ENCODE peak calls at places on chromosomes 13 and 19, in five cellular contexts. J, Z, O, Y and V are unnamed samples.

GRCh38 chr19:5172859-5173577 is 167.6 kb downstream of the PTPRS start:
- DNase-seq in Z (no peak), O (peak), Y (peak), J (peak), V (peak)

GRCh38 chr13:94712812-94713555 is 639 bp upstream of the SOX21 start:
- DNase-seq in Z (no peak), Y (peak), J (peak), O (peak), V (no peak)

GRCh38 chr13:74270018-74270417 is 135.8 kb upstream of the KLF12 start:
- DNase-seq in Y (peak), O (no peak), J (peak), Z (no peak), V (peak)

GRCh38 chr13:50574731-50575130 is 268.8 kb downstream of the DLEU7 start:
- DNase-seq in Z (no peak), O (no peak), Y (no peak), J (no peak), V (no peak)

GRCh38 chr19:574658-575526 is 2.5 kb downstream of the BSG start:
- DNase-seq in O (peak), Y (peak), Z (no peak), J (peak), V (no peak)

GRCh38 chr13:27001705-27002104 is 169.9 kb downstream of the USP12 start:
- DNase-seq in O (no peak), J (no peak), Y (no peak), Z (no peak), V (no peak)

GRCh38 chr19:771332-771785 is 20.4 kb downstream of the MISP start:
- DNase-seq in J (peak), Y (peak), Z (no peak), O (peak), V (no peak)

GRCh38 chr19:4878491-4878968 is 11.1 kb upstream of the PLIN3 start:
- DNase-seq in O (no peak), Z (no peak), J (no peak), Y (no peak), V (no peak)

GRCh38 chr13:42396901-42397670 is 125.1 kb downstream of the AKAP11 start:
- DNase-seq in Y (no peak), O (no peak), Z (no peak), J (no peak), V (no peak)

GRCh38 chr19:6947745-6948144 is 60.4 kb downstream of the ADGRE1 start:
- DNase-seq in Z (no peak), Y (no peak), O (peak), J (no peak), V (no peak)

GRCh38 chr19:42206871-42207755 is 10.4 kb downstream of the DEDD2 start:
- DNase-seq in Y (peak), O (no peak), J (no peak), Z (no peak), V (peak)

GRCh38 chr13:26952551-26953138 is 192.1 kb upstream of the GPR12 start:
- DNase-seq in Y (no peak), J (no peak), O (no peak), Z (no peak), V (no peak)

GRCh38 chr13:81781471-81781870 is 1440.5 kb upstream of the SPRY2 start:
- DNase-seq in Z (no peak), J (no peak), Y (no peak), O (no peak), V (no peak)

GRCh38 chr19:5947435-5947834 is 30.5 kb downstream of the RANBP3 start:
- DNase-seq in O (peak), J (peak), Y (peak), Z (no peak), V (no peak)

GRCh38 chr13:29707876-29708543 is 112.5 kb upstream of the SLC7A1 start:
- DNase-seq in Y (peak), Z (peak), O (peak), J (peak), V (no peak)

GRCh38 chr13:73618275-73618865 is 515.8 kb downstream of the KLF12 start:
- DNase-seq in J (peak), Y (no peak), O (no peak), Z (no peak), V (no peak)

GRCh38 chr19:43290568-43291359 is 21.4 kb upstream of the PSG9 start:
- DNase-seq in Y (no peak), Z (no peak), J (no peak), O (peak), V (no peak)

GRCh38 chr19:9793051-9793591 is 24.6 kb upstream of the ZNF846 start:
- DNase-seq in Z (no peak), Y (peak), O (peak), J (peak), V (no peak)

GRCh38 chr13:110882972-110883371 is 31.9 kb downstream of the ANKRD10 start:
- DNase-seq in J (no peak), Z (no peak), Y (peak), O (peak), V (no peak)

GRCh38 chr13:37225414-37226047 is 120.1 kb upstream of the CSNK1A1L start:
- DNase-seq in J (no peak), Z (no peak), O (peak), Y (peak), V (no peak)

GRCh38 chr19:10895363-10895762 is 24.0 kb downstream of the CARM1 start:
- DNase-seq in Z (no peak), O (no peak), J (no peak), Y (no peak), V (no peak)

GRCh38 chr19:41708481-41708880 is at the start of gene CEACAM5:
- DNase-seq in J (no peak), Y (no peak), Z (no peak), O (no peak), V (no peak)

GRCh38 chr13:80664930-80665329 is 324.0 kb upstream of the SPRY2 start:
- DNase-seq in Z (no peak), J (no peak), O (no peak), Y (no peak), V (no peak)

GRCh38 chr13:111122631-111123030 is 7.5 kb downstream of the ARHGEF7 start:
- DNase-seq in Y (no peak), J (no peak), O (no peak), Z (no peak), V (no peak)

GRCh38 chr13:29849071-29849541 is 1.3 kb downstream of the UBL3 start:
- DNase-seq in Y (peak), J (peak), O (peak), Z (no peak), V (no peak)

GRCh38 chr13:78608705-78609463 is 5.5 kb upstream of the POU4F1 start:
- DNase-seq in O (peak), Z (no peak), J (no peak), Y (no peak), V (no peak)

GRCh38 chr19:18156841-18157464 is 4.0 kb downstream of the PIK3R2 start:
- DNase-seq in Y (peak), J (peak), O (peak), Z (no peak), V (no peak)

GRCh38 chr19:49337267-49338022 is 2.2 kb downstream of the CD37 start:
- DNase-seq in Z (no peak), Y (no peak), O (no peak), J (no peak), V (no peak)

GRCh38 chr13:101751488-101751887 is 299.0 kb downstream of the ITGBL1 start:
- DNase-seq in Y (peak), Z (no peak), J (peak), O (peak), V (peak)

DNA sequence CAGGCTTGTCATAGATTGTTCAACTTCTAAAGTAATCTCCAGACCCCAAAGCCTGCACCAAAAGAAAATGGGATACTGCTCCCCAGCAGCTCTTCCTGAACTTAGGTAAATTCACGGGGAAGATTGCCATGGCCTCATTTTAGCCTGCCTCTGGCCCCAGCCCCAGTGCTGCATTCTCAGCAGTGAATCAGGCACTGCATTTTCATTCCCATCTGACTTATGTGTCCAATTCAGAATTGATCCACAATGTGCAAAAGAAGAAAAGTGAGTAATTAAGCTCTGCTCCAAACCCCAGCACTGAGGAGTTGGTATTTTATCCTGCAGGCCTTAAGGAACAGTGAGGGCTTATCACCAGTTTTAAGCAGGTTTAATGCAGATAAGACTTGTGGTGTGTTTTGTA is 176.4 kb downstream of the KCTD12 start:
- DNase-seq in O (no peak), Y (peak), Z (no peak), J (no peak), V (no peak)
- H2AFZ ChIP-seq in O (no peak), Y (peak), Z (no peak), J (no peak), V (no peak)

GRCh38 chr13:97221491-97221890 is 642 bp upstream of the MBNL2 start:
- DNase-seq in Y (no peak), O (no peak), Z (no peak), J (no peak), V (no peak)
- H2AFZ ChIP-seq in Y (no peak), O (no peak), Z (no peak), J (peak), V (peak)

GRCh38 chr13:97141564-97142005 is 80.5 kb upstream of the MBNL2 start:
- DNase-seq in J (peak), O (peak), Z (peak), Y (peak), V (peak)

GRCh38 chr13:97139704-97140103 is 82.4 kb upstream of the MBNL2 start:
- DNase-seq in J (no peak), O (no peak), Z (no peak), Y (no peak), V (no peak)

GRCh38 chr13:97140611-97141010 is 81.5 kb upstream of the MBNL2 start:
- DNase-seq in Z (no peak), J (no peak), Y (peak), O (no peak), V (no peak)

GRCh38 chr13:97145057-97145456 is 77.1 kb upstream of the MBNL2 start:
- DNase-seq in Z (no peak), Y (no peak), J (no peak), O (no peak), V (no peak)

GRCh38 chr13:97142452-97142851 is 79.7 kb upstream of the MBNL2 start:
- DNase-seq in J (peak), Y (no peak), Z (no peak), O (no peak), V (no peak)
- H2AFZ ChIP-seq in J (peak), Y (peak), Z (no peak), O (peak), V (no peak)

DNA sequence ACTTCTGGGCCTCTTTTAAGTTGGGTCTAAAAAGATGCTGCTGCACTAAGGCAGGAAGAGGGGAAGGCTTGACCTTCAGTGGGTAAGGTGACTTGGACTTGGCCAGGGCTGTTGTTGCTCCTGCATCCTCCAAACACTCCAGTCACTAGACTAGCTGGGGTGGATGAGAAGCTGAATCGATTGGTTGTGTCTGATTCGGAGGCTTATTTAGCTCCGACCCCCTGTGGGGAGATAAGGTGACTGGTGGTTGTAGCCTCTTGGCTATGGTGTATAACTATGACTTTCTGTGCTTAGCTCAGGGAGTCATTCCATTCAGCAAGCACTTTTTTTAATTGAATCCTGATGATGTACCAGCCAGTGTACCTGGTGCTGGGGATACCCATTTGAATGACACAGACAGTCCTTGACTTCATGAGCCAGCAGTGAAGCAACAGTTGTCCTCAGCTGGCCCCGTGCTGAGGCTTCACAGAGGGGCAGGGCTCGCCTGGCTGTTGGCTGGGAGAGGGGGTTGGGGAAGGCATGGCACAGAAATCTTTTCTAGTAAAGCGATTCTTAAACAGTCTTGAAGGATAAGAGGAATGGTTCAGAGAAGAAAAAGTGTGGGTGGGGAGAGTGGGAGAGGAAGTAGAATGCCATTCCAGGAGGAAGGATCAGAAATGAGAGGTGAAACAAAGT is 9.9 kb downstream of the PCDH8 start:
- DNase-seq in J (no peak), Z (no peak), Y (no peak), O (no peak), V (no peak)
- H2AFZ ChIP-seq in J (no peak), Z (peak), Y (no peak), O (no peak), V (no peak)

DNA sequence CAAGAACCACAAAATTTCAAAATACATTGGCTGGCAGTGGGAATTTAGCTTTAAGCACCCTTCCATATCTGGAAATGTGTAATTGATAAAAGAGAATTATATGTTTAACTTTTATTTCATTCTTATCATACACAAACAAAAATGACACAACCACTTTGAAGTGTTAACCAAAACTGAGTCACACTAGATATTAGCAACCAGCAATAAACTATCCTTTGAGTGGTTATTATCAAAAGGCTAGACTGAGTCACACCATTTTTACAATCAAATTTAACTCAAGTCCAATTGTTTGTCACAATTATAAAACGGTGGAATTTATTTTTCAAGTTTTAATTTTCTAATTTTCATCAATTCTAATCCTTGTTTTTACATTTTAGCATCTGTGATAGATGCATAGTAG is 121.7 kb downstream of the LIG4 start:
- DNase-seq in Y (no peak), Z (no peak), O (no peak), J (no peak), V (no peak)
- H2AFZ ChIP-seq in Y (no peak), Z (no peak), O (no peak), J (no peak), V (no peak)

DNA sequence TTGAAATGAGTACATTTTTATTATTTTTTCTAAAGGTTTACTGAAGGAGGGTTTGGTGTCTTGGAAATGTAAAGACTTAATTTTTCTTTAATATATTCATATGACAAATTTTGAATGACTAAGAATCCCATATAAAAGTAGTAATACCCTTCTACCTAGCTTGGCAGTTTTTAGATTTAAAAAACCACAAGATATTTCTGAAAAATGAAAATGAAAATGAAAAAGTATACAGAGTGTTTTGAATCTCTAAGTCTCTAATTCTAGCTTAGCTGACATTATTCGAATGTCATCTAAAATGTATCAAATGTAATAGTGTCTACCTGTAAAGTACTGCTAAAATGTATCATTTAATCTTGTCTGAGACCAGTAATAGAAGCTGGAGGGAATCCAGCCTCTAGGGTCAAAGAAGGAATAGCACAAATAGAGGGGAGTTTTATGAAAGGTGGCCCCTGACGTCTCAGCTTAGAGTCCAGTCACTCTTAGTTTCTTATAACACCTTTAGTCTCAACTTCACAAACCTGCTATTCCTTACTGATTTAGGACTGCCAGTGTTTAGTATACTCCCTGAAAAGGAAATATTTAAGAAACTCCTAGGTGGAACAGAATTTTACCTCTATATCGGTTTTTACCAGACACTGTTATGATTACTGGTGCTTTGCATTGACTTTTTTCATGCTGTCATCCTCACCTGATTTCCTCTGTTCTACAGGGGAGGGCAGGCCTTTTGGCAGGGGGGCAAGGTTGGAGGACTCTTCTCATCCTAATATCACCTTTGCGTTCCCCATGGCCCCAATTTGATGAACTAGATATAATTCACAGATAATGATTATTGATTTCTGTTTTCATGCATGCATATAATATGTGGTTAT is 16.2 kb upstream of the MIR17HG start:
- DNase-seq in Y (no peak), J (no peak), O (no peak), Z (no peak), V (no peak)
- H2AFZ ChIP-seq in Y (no peak), J (no peak), O (no peak), Z (no peak), V (no peak)